ENCODE peak calls at places on chromosomes 12 and 14, in ten cellular contexts. A is K562, F is transverse colon, Y is stomach, U is GM12878, J is HepG2, K is suprapubic skin, Q is esophagus muscularis mucosa, V is SK-N-SH, T is H1. H is an unnamed sample.

GRCh38 chr12:56358836-56359532 is 923 bp downstream of the STAT2 start:
- DNase-seq in A (no peak), F (peak), Y (no peak), U (no peak), J (no peak), K (no peak), Q (no peak), V (no peak), T (no peak), H (peak)

GRCh38 chr12:77016621-77017020 is 48.7 kb downstream of the E2F7 start:
- DNase-seq in A (no peak), F (no peak), Y (no peak), U (no peak), J (no peak), K (no peak), Q (no peak), V (no peak), T (no peak), H (no peak)

GRCh38 chr12:53173085-53173715 is 7.3 kb upstream of the ZNF740 start:
- DNase-seq in A (peak), F (no peak), Y (no peak), U (no peak), J (no peak), K (no peak), Q (no peak), V (no peak), T (no peak), H (no peak)

GRCh38 chr12:69334138-69334537 is 14.0 kb upstream of the LYZ start:
- DNase-seq in A (no peak), F (no peak), Y (no peak), U (no peak), J (no peak), K (no peak), Q (no peak), V (no peak), T (no peak), H (no peak)

GRCh38 chr12:24069532-24070395 is 120.3 kb upstream of the SOX5 start:
- DNase-seq in A (no peak), F (peak), Y (no peak), U (no peak), J (peak), K (no peak), Q (no peak), V (no peak), T (no peak), H (no peak)

GRCh38 chr12:102954143-102954542 is 3.3 kb upstream of the ASCL1 start:
- DNase-seq in A (no peak), F (no peak), Y (no peak), U (no peak), J (no peak), K (no peak), Q (no peak), V (no peak), T (no peak), H (no peak)

GRCh38 chr12:88650715-88651114 is 70.4 kb upstream of the KITLG start:
- DNase-seq in A (no peak), F (no peak), Y (no peak), U (no peak), J (no peak), K (no peak), Q (no peak), V (no peak), T (no peak), H (no peak)

GRCh38 chr12:41794341-41794740 is 350.3 kb downstream of the GXYLT1 start:
- DNase-seq in A (no peak), F (no peak), Y (no peak), U (no peak), J (no peak), K (no peak), Q (no peak), V (no peak), T (no peak), H (no peak)

GRCh38 chr14:23364604-23365352 is at the start of gene EFS:
- DNase-seq in A (no peak), F (no peak), Y (no peak), U (no peak), J (no peak), K (peak), Q (no peak), V (peak), T (peak), H (no peak)

GRCh38 chr12:56521590-56522371 is at the start of gene RBMS2:
- DNase-seq in A (peak), F (peak), Y (peak), U (no peak), J (peak), K (peak), Q (no peak), V (peak), T (no peak), H (peak)

GRCh38 chr14:67856806-67857205 is 37.2 kb downstream of the RAD51B start:
- DNase-seq in A (no peak), F (no peak), Y (no peak), U (no peak), J (no peak), K (no peak), Q (no peak), V (no peak), T (no peak), H (no peak)

GRCh38 chr14:73797540-73797925 is 54.1 kb upstream of the PTGR2 start:
- DNase-seq in A (no peak), F (no peak), Y (no peak), U (no peak), J (no peak), K (no peak), Q (no peak), V (no peak), T (no peak), H (peak)

GRCh38 chr14:103808403-103809001 is 38.9 kb downstream of the PPP1R13B start:
- DNase-seq in A (peak), F (peak), Y (peak), U (no peak), J (peak), K (peak), Q (peak), V (peak), T (peak), H (peak)

GRCh38 chr14:57982802-57983201 is 116.9 kb upstream of the SLC35F4 start:
- DNase-seq in A (no peak), F (no peak), Y (no peak), U (no peak), J (no peak), K (no peak), Q (no peak), V (no peak), T (no peak), H (no peak)

GRCh38 chr12:76255692-76256091 is 92.5 kb downstream of the BBS10 start:
- DNase-seq in A (no peak), F (no peak), Y (no peak), U (no peak), J (no peak), K (no peak), Q (no peak), V (no peak), T (no peak), H (no peak)

GRCh38 chr12:120674172-120674571 is 12.8 kb upstream of the MLEC start:
- DNase-seq in A (no peak), F (no peak), Y (no peak), U (no peak), J (no peak), K (no peak), Q (no peak), V (no peak), T (no peak), H (no peak)

GRCh38 chr14:72855913-72856312 is 38.0 kb downstream of the DPF3 start:
- DNase-seq in A (no peak), F (peak), Y (no peak), U (peak), J (no peak), K (no peak), Q (no peak), V (no peak), T (no peak), H (no peak)

GRCh38 chr12:80400591-80400991 is 43.4 kb upstream of the PTPRQ start:
- DNase-seq in A (no peak), F (no peak), Y (no peak), U (no peak), J (no peak), K (no peak), Q (no peak), V (peak), T (peak), H (no peak)

GRCh38 chr14:94392510-94392935 is 4.1 kb upstream of the SERPINA1 start:
- DNase-seq in A (no peak), F (no peak), Y (no peak), U (peak), J (peak), K (no peak), Q (no peak), V (no peak), T (no peak), H (peak)

GRCh38 chr12:79331870-79332269 is 358.9 kb downstream of the PAWR start:
- DNase-seq in A (no peak), F (no peak), Y (no peak), U (no peak), J (no peak), K (no peak), Q (no peak), V (no peak), T (no peak), H (no peak)

GRCh38 chr12:54385251-54385914 is 850 bp upstream of the ZNF385A start:
- DNase-seq in A (peak), F (no peak), Y (no peak), U (no peak), J (no peak), K (no peak), Q (no peak), V (peak), T (peak), H (no peak)

GRCh38 chr12:52151859-52152783 is 39.7 kb downstream of the KRT80 start:
- DNase-seq in A (peak), F (peak), Y (peak), U (no peak), J (no peak), K (peak), Q (no peak), V (peak), T (peak), H (peak)

GRCh38 chr14:100571837-100572236 is 15.4 kb downstream of the BEGAIN start:
- DNase-seq in A (no peak), F (no peak), Y (no peak), U (no peak), J (no peak), K (no peak), Q (no peak), V (no peak), T (no peak), H (no peak)
- TF ChIP-seq EP300 in A (no peak), F (no peak), Y (no peak), U (no peak), J (no peak), K (no peak), Q (no peak), V (no peak), T (no peak), H (no peak)

DNA sequence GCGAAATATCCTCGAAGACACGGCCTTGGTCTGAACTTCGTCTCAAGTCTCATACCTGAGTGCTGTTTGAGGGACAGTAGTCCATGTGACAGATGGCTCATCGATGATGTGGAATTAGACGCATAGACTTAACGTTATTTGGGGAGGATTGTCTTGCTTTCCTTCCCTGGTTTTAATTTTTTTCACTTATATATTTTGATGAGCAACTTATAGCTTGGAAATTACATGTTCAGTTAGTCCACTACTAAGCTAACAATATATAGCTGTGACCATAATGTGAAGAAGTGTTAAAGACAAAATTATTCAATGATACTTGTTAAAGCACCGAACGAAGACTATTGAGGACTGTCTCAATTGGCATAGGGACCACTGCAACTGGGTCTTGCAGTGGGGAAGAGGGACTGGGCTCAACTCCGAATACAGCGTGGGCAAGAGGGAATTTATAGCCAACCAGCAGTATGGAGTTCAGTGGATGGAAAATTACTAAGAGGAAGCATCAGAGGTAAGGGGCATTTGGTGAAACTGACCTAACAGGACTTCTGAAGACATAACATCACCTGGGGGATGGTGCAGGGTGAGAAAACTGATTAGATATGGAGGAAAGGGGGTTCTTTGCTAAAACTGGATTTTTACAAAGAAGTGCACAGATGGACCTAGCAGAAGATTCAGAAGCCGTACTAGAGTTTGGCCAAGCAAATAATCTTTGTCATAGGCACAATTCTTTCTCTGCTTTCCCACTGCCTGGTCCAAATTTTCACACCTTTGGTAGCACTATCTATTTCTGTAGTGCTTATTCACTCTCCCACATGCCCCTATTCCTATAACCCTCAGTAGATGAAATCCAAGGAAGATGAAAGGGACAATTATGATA is 910 bp upstream of the TM7SF3 start:
- DNase-seq in A (no peak), F (no peak), Y (no peak), U (no peak), J (no peak), K (no peak), Q (no peak), V (no peak), T (no peak), H (no peak)
- H3K27ac ChIP-seq in A (peak), F (peak), Y (peak), U (peak), J (peak), K (peak), Q (peak), V (peak), T (peak), H (peak)

DNA sequence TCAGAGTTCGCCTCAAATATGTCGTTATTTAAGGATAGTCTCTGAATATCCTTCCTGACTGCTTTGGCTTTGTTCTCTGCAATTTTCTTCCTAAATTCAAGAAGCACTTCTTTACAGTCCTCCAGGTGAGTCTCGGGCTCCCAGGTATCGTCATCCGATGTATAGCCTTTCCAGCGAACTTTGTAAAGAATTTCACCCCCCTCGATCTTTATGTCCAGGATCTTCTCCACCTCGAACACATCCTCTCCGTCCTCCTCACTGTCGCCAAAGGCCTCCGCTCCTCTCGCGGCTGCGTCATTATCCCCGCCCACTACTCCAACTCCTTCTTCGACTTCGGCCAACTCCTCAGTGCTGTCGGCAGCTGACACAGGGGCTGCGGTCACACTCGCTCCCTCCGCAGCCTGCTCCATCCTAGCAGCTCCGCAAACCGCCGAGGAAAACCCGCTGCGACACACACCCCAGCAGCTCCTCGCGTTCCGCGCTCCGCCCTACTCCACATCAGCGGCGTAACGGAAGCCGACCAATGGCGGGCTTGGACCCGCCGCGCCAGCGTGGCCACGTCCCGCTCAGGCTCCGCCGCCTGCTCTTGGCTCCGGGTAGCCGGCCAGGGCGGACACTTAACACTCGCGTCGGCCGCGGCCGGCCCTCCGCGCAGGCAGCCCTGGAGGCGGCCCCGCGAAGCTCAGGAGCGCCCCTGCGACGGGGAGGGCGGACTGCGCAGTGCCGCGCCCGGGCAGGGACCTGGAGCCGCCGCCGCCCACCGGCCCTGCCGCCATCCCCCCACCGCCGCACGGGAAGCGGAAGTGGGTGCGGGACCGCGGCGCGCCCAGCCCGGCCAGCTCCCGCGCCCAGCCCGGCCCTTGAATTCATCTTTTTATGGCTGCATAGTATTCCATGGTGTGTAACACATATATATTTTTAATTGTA is 4.1 kb downstream of the CD163L1 start:
- DNase-seq in A (peak), F (peak), Y (no peak), U (no peak), J (no peak), K (no peak), Q (no peak), V (peak), T (peak), H (no peak)
- TF ChIP-seq POLR2AphosphoS5 in A (no peak), F (no peak), Y (no peak), U (no peak), J (no peak), K (no peak), Q (no peak), V (no peak), T (peak), H (no peak)

GRCh38 chr14:52913271-52913670 is 37.6 kb downstream of the FERMT2 start:
- DNase-seq in A (no peak), F (no peak), Y (no peak), U (no peak), J (no peak), K (no peak), Q (no peak), V (no peak), T (no peak), H (no peak)
- TF ChIP-seq EP300 in A (no peak), F (no peak), Y (no peak), U (no peak), J (no peak), K (no peak), Q (no peak), V (no peak), T (no peak), H (no peak)

GRCh38 chr14:35159742-35160409 is 37.5 kb downstream of the PRORP start:
- DNase-seq in A (no peak), F (no peak), Y (no peak), U (no peak), J (peak), K (no peak), Q (no peak), V (no peak), T (no peak), H (no peak)

GRCh38 chr14:35158491-35158890 is 36.1 kb downstream of the PRORP start:
- DNase-seq in A (no peak), F (no peak), Y (no peak), U (no peak), J (no peak), K (no peak), Q (no peak), V (no peak), T (no peak), H (no peak)

GRCh38 chr14:35154016-35154415 is 31.7 kb downstream of the PRORP start:
- DNase-seq in A (no peak), F (no peak), Y (no peak), U (no peak), J (no peak), K (no peak), Q (no peak), V (no peak), T (no peak), H (no peak)

GRCh38 chr14:35158951-35159653 is 36.8 kb downstream of the PRORP start:
- DNase-seq in A (no peak), F (no peak), Y (no peak), U (no peak), J (peak), K (no peak), Q (no peak), V (no peak), T (no peak), H (no peak)

GRCh38 chr14:35155962-35156361 is 33.6 kb downstream of the PRORP start:
- DNase-seq in A (no peak), F (no peak), Y (no peak), U (no peak), J (no peak), K (no peak), Q (no peak), V (peak), T (no peak), H (no peak)
- H3K27ac ChIP-seq in A (no peak), F (no peak), Y (no peak), U (peak), J (no peak), K (no peak), Q (no peak), V (peak), T (no peak), H (no peak)

GRCh38 chr14:37470251-37470650 is 124.8 kb downstream of the FOXA1 start:
- DNase-seq in A (no peak), F (no peak), Y (no peak), U (no peak), J (no peak), K (no peak), Q (no peak), V (no peak), T (no peak), H (no peak)

GRCh38 chr14:37474191-37474590 is 120.9 kb downstream of the FOXA1 start:
- DNase-seq in A (no peak), F (no peak), Y (no peak), U (no peak), J (no peak), K (no peak), Q (no peak), V (no peak), T (no peak), H (no peak)

GRCh38 chr14:37469650-37470049 is 125.4 kb downstream of the FOXA1 start:
- DNase-seq in A (no peak), F (no peak), Y (no peak), U (no peak), J (no peak), K (no peak), Q (no peak), V (no peak), T (no peak), H (no peak)

GRCh38 chr14:37472906-37473305 is 122.1 kb downstream of the FOXA1 start:
- DNase-seq in A (no peak), F (no peak), Y (no peak), U (no peak), J (no peak), K (no peak), Q (no peak), V (no peak), T (no peak), H (no peak)
- TF ChIP-seq POLR2AphosphoS5 in A (no peak), F (no peak), Y (no peak), U (no peak), J (no peak), K (no peak), Q (no peak), V (no peak), T (no peak), H (no peak)

GRCh38 chr12:5807538-5808219 is 137.4 kb downstream of the ANO2 start:
- DNase-seq in A (no peak), F (no peak), Y (no peak), U (no peak), J (no peak), K (no peak), Q (no peak), V (no peak), T (no peak), H (no peak)

GRCh38 chr12:5808956-5809355 is 136.1 kb downstream of the ANO2 start:
- DNase-seq in A (no peak), F (no peak), Y (no peak), U (no peak), J (no peak), K (no peak), Q (no peak), V (no peak), T (no peak), H (no peak)

GRCh38 chr12:5806376-5807089 is 138.5 kb downstream of the ANO2 start:
- DNase-seq in A (no peak), F (no peak), Y (no peak), U (no peak), J (no peak), K (no peak), Q (no peak), V (no peak), T (no peak), H (no peak)

GRCh38 chr12:5809586-5809985 is 135.5 kb downstream of the ANO2 start:
- DNase-seq in A (no peak), F (no peak), Y (no peak), U (no peak), J (no peak), K (no peak), Q (no peak), V (no peak), T (no peak), H (no peak)

GRCh38 chr12:5807090-5807414 is 138.0 kb downstream of the ANO2 start:
- DNase-seq in A (no peak), F (no peak), Y (no peak), U (no peak), J (no peak), K (no peak), Q (no peak), V (no peak), T (no peak), H (no peak)
- TF ChIP-seq EP300 in A (no peak), F (no peak), Y (no peak), U (no peak), J (no peak), K (no peak), Q (no peak), V (no peak), T (no peak), H (no peak)

GRCh38 chr14:54105898-54106297 is 149.3 kb upstream of the BMP4 start:
- DNase-seq in A (no peak), F (no peak), Y (peak), U (no peak), J (no peak), K (no peak), Q (no peak), V (no peak), T (no peak), H (no peak)
- H3K27ac ChIP-seq in A (no peak), F (no peak), Y (no peak), U (no peak), J (peak), K (no peak), Q (no peak), V (no peak), T (no peak), H (no peak)

H was measured in sigmoid colon.